ENCODE peak calls at places on chromosomes 2 and 18, in nine cellular contexts. P is hepatocyte; H is cardiac muscle cell; Q is CD4-positive, alpha-beta T cell; L is right lobe of liver; Y is lower lobe of right lung; U is A549; W is right cardiac atrium; C is uterus. K is an unnamed sample.

GRCh38 chr2:44745922-44746321 is 195.6 kb upstream of the SIX3 start:
- DNase-seq in U (no peak), P (no peak), Q (no peak), H (no peak), C (no peak), Y (no peak), W (no peak), L (no peak), K (no peak)

GRCh38 chr2:238570391-238570790 is 143.7 kb downstream of the ASB1 start:
- DNase-seq in Q (no peak), C (no peak), L (no peak), Y (no peak), W (no peak), H (no peak), U (no peak), P (no peak), K (no peak)

GRCh38 chr2:178891265-178891958 is 84.2 kb upstream of the TTN start:
- DNase-seq in C (peak; percentile 57), H (peak; percentile 76), U (peak; percentile 8), W (no peak), Q (peak; percentile 1), Y (no peak), P (peak; percentile 88), L (no peak), K (peak; percentile 83)

GRCh38 chr2:122707224-122707824 is 951.9 kb downstream of the TSN start:
- DNase-seq in W (no peak), H (no peak), C (no peak), L (no peak), P (no peak), Y (no peak), Q (no peak), U (no peak), K (no peak)

GRCh38 chr18:78804206-78805030 is 175.2 kb upstream of the SALL3 start:
- DNase-seq in P (no peak), L (no peak), C (no peak), U (no peak), Q (no peak), H (no peak), Y (no peak), W (peak; percentile 36), K (no peak)

GRCh38 chr18:48026216-48026615 is 95.8 kb upstream of the SMAD2 start:
- DNase-seq in U (no peak), H (no peak), C (no peak), W (peak; percentile 18), Q (no peak), P (no peak), Y (peak; percentile 20), L (no peak), K (no peak)

GRCh38 chr2:116545611-116546010 is 1268.9 kb upstream of the DDX18 start:
- DNase-seq in Y (no peak), P (no peak), U (no peak), L (no peak), W (no peak), C (no peak), Q (no peak), H (no peak), K (no peak)

GRCh38 chr18:25516121-25516520 is 164.2 kb upstream of the ZNF521 start:
- DNase-seq in Y (no peak), U (no peak), Q (no peak), W (no peak), H (no peak), P (no peak), L (no peak), C (no peak), K (no peak)

GRCh38 chr18:79164696-79165095 is 95.5 kb downstream of the ATP9B start:
- DNase-seq in H (no peak), P (no peak), C (no peak), W (no peak), U (no peak), L (no peak), Y (no peak), Q (no peak), K (no peak)

GRCh38 chr18:22579271-22579670 is 161.6 kb upstream of the CTAGE1 start:
- DNase-seq in P (no peak), H (no peak), Q (no peak), U (no peak), C (no peak), L (no peak), Y (no peak), W (no peak), K (no peak)

GRCh38 chr2:96146151-96146880 is 1.1 kb upstream of the DUSP2 start:
- DNase-seq in C (peak; percentile 15), L (peak; percentile 70), Y (peak; percentile 81), W (peak; percentile 84), P (no peak), H (peak; percentile 60), U (no peak), Q (peak; percentile 87), K (no peak)

GRCh38 chr2:44844651-44845270 is 96.7 kb upstream of the SIX3 start:
- DNase-seq in U (no peak), C (no peak), L (no peak), W (no peak), H (no peak), P (no peak), Y (no peak), Q (no peak), K (peak; percentile 26)

GRCh38 chr18:46152808-46153617 is 48.8 kb downstream of the HAUS1 start:
- DNase-seq in H (no peak), C (no peak), Q (no peak), Y (peak; percentile 48), L (no peak), P (no peak), U (no peak), W (no peak), K (no peak)

GRCh38 chr18:1302861-1303260 is 398.2 kb downstream of the ADCYAP1 start:
- DNase-seq in Q (no peak), U (no peak), P (no peak), H (no peak), Y (no peak), W (no peak), C (no peak), L (no peak), K (no peak)

DNA sequence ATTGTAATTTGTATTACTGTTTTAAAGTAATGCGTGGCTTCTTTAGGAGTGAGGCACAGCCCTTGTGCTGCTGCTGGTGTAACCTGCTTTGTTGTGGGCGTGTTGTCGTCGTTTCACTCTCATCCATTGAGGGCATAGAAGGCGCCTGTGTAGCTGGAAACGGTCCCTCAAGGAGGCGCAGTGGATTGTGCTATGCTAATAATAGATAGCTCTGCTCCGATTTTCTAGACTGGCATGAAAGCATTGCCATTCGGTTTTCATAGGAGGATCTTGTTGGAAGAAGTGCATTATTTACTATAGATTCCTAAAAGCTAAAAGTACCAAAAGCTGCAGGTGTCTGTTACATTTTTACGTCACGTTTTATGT is 17.9 kb downstream of the RAB12 start:
- DNase-seq in L (no peak), U (no peak), C (no peak), Q (no peak), W (no peak), P (no peak), H (no peak), Y (no peak), K (no peak)
- H3K27ac ChIP-seq in L (no peak overlapping the region), U (no peak overlapping the region), C (no peak overlapping the region), Q (no peak overlapping the region), W (no peak overlapping the region), P (no peak overlapping the region), H (no peak overlapping the region), Y (no peak overlapping the region), K (peak overlapping the region; percentile 22)

DNA sequence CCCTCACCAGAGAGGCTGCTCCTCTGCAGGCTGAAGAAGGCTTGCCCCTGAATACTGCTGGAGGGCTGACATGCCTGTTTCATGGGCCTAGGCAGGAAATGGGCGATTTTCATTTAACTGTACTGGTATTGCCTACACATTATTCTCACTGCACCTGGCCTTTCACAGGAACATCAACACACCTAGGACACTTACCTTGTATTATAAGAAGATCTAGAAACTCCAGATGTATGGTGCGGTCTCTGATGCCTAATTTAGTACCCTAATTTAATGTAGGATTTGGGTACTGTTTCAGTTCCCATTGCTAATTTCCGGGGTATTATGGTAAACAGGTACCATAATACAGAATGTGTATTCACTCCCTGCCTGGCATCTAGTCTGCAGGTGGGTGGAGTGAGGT is 146.0 kb downstream of the MYO1B start:
- DNase-seq in L (no peak), W (no peak), U (no peak), Y (no peak), H (no peak), C (no peak), Q (no peak), P (no peak), K (no peak)
- H3K27ac ChIP-seq in L (no peak overlapping the region), W (no peak overlapping the region), U (no peak overlapping the region), Y (no peak overlapping the region), H (no peak overlapping the region), C (no peak overlapping the region), Q (no peak overlapping the region), P (no peak overlapping the region), K (no peak overlapping the region)

DNA sequence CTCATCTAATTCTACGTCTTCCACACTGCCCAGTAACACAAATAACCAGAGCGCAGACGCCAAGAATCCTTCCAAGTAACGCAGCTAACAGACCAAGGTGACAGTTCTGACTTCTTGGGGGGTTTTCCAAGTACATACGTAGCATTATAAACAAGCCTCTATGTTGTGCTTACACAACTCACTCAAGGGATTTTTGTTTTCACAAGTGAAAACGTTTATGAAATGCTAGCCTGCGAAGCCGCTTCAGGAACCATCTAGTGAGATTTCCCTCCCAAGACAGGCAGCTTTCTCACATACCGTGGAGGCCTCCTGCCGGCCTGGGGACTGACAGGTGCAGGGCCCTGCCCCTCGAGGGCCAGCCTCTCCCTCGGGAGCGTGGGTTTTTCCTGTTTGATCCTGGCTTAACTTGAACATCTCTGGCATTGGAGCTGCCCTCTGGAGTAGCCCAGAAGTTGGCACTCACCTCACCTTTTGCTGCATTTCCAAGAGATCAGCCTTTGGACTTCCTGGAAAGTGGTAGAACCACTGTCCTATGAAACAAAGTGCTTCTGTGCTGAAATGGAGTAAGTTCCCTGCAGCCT is 151.1 kb downstream of the MBP start:
- DNase-seq in H (no peak), P (no peak), Y (no peak), C (no peak), U (no peak), L (no peak), W (no peak), Q (no peak), K (no peak)
- H3K27ac ChIP-seq in H (no peak overlapping the region), P (no peak overlapping the region), Y (no peak overlapping the region), C (no peak overlapping the region), U (no peak overlapping the region), L (peak overlapping the region; percentile 7), W (no peak overlapping the region), Q (no peak overlapping the region), K (no peak overlapping the region)

GRCh38 chr2:217852812-217853211 is 150.0 kb downstream of the TNS1 start:
- DNase-seq in W (peak; percentile 31), Q (no peak), H (no peak), L (no peak), Y (no peak), U (no peak), P (no peak), C (no peak), K (no peak)

GRCh38 chr2:217853961-217854360 is 148.8 kb downstream of the TNS1 start:
- DNase-seq in C (no peak), Q (no peak), Y (no peak), P (no peak), H (no peak), L (no peak), U (no peak), W (peak; percentile 55), K (no peak)

GRCh38 chr2:217853301-217853881 is 149.4 kb downstream of the TNS1 start:
- DNase-seq in U (no peak), L (no peak), Y (no peak), P (peak; percentile 46), H (peak; percentile 60), C (peak; percentile 71), W (peak; percentile 55), Q (no peak), K (peak; percentile 79)

GRCh38 chr2:217856159-217856558 is 146.6 kb downstream of the TNS1 start:
- DNase-seq in Q (no peak), Y (no peak), C (no peak), W (peak; percentile 41), U (no peak), L (no peak), H (no peak), P (no peak), K (no peak)

GRCh38 chr2:217854684-217855083 is 148.1 kb downstream of the TNS1 start:
- DNase-seq in L (no peak), H (no peak), Q (no peak), W (peak; percentile 42), P (no peak), Y (no peak), C (no peak), U (no peak), K (no peak)
- H3K27ac ChIP-seq in L (no peak overlapping the region), H (no peak overlapping the region), Q (no peak overlapping the region), W (peak overlapping the region; percentile 31), P (no peak overlapping the region), Y (peak overlapping the region; percentile 41), C (peak overlapping the region; percentile 75), U (no peak overlapping the region), K (peak overlapping the region; percentile 96)

K was measured in right atrium auricular region.